ENCODE peak calls at places on chromosomes 1 and 21, in nine cellular contexts. U is activated CD4-positive, alpha-beta T cell treated with anti-CD3 and anti-CD28 coated beads, Interleukin-2, amount 50 U/mL, for 1 hour; Y is WERI-Rb-1; R is Right ventricle myocardium inferior; L is MM.1S; X is stimulated activated CD8-positive, alpha-beta memory T cell treated with anti-CD3 and anti-CD28 coated beads, Interleukin-4, amount 100 ng/mL, for 1 hour; I is RWPE1; P is NCI-H1694 treated with DMSO at 0.1 percent for 48 hours; N is AG08395. Z is an unnamed sample.

GRCh38 chr1:154856544-154856943 is 13.5 kb downstream of the KCNN3 start:
- DNase-seq in L (no peak), R (no peak), X (no peak), I (no peak), N (no peak), P (peak), U (no peak), Y (no peak), Z (no peak)

GRCh38 chr1:53545663-53546408 is 86.6 kb downstream of the DMRTB1 start:
- DNase-seq in X (no peak), Y (peak), P (peak), R (peak), I (no peak), N (no peak), U (no peak), L (no peak), Z (no peak)

GRCh38 chr1:184513966-184514365 is 127.1 kb downstream of the C1orf21 start:
- DNase-seq in P (no peak), X (no peak), I (no peak), L (no peak), U (no peak), Y (no peak), R (no peak), N (no peak), Z (no peak)

GRCh38 chr1:116879478-116880133 is 30.1 kb upstream of the PTGFRN start:
- DNase-seq in X (no peak), U (no peak), N (no peak), L (no peak), P (no peak), Y (peak), I (no peak), R (peak), Z (no peak)

GRCh38 chr1:94807742-94808491 is 12.2 kb upstream of the SLC44A3 start:
- DNase-seq in U (no peak), L (no peak), I (no peak), R (no peak), Y (no peak), P (no peak), N (no peak), X (no peak), Z (no peak)

GRCh38 chr1:40414331-40414730 is 35.9 kb upstream of the ZFP69B start:
- DNase-seq in U (no peak), Y (no peak), R (no peak), N (no peak), L (no peak), X (no peak), P (no peak), I (no peak), Z (no peak)

GRCh38 chr1:221832617-221833016 is 90.7 kb upstream of the DUSP10 start:
- DNase-seq in X (no peak), I (peak), R (no peak), L (no peak), Y (no peak), N (no peak), U (no peak), P (peak), Z (no peak)

GRCh38 chr1:176559474-176560390 is 96.8 kb downstream of the PAPPA2 start:
- DNase-seq in U (no peak), L (peak), R (no peak), I (peak), N (peak), X (no peak), P (peak), Y (peak), Z (peak)

GRCh38 chr1:42170779-42171621 is 6.5 kb upstream of the GUCA2A start:
- DNase-seq in N (no peak), X (no peak), L (no peak), U (no peak), I (no peak), P (peak), R (no peak), Y (peak), Z (no peak)

GRCh38 chr1:156499194-156499702 is 1.3 kb downstream of the MEF2D start:
- DNase-seq in N (no peak), R (no peak), L (no peak), Y (no peak), X (no peak), P (no peak), U (no peak), I (no peak), Z (no peak)

GRCh38 chr1:78871249-78871648 is 135.3 kb downstream of the ADGRL4 start:
- DNase-seq in I (no peak), R (no peak), U (no peak), P (no peak), N (no peak), Y (no peak), L (no peak), X (no peak), Z (no peak)

GRCh38 chr21:40841524-40842196 is 5.3 kb downstream of the DSCAM start:
- DNase-seq in X (no peak), N (peak), Y (peak), P (peak), I (no peak), R (no peak), L (peak), U (no peak), Z (no peak)

GRCh38 chr1:172670316-172670715 is 11.4 kb downstream of the FASLG start:
- DNase-seq in R (no peak), L (no peak), U (no peak), P (no peak), X (no peak), I (no peak), Y (no peak), N (no peak), Z (no peak)

GRCh38 chr21:14080040-14080763 is 130.6 kb downstream of the LIPI start:
- DNase-seq in N (no peak), X (no peak), R (no peak), I (no peak), L (no peak), U (no peak), Y (no peak), P (no peak), Z (no peak)

GRCh38 chr21:35057428-35057827 is 8.3 kb upstream of the RUNX1 start:
- DNase-seq in L (peak), N (no peak), P (no peak), R (no peak), I (no peak), U (no peak), X (no peak), Y (no peak), Z (no peak)

GRCh38 chr1:168480997-168481396 is 62.8 kb downstream of the XCL2 start:
- DNase-seq in X (no peak), Y (no peak), U (no peak), N (no peak), P (no peak), I (no peak), R (no peak), L (no peak), Z (no peak)

GRCh38 chr1:34013958-34014737 is 150.3 kb downstream of the HMGB4 start:
- DNase-seq in R (no peak), Y (peak), I (no peak), P (peak), N (peak), X (no peak), U (no peak), L (no peak), Z (peak)

GRCh38 chr1:56676571-56677035 is 31.5 kb downstream of the PRKAA2 start:
- DNase-seq in N (peak), I (peak), U (no peak), R (no peak), L (no peak), Y (no peak), P (no peak), X (no peak), Z (peak)

GRCh38 chr1:74145086-74145485 is 52.9 kb downstream of the LRRIQ3 start:
- DNase-seq in X (no peak), I (no peak), U (no peak), L (no peak), R (no peak), N (no peak), P (no peak), Y (no peak), Z (no peak)

GRCh38 chr1:212513586-212513985 is 80.9 kb downstream of the NENF start:
- DNase-seq in R (no peak), N (no peak), U (no peak), L (no peak), X (no peak), Y (no peak), I (no peak), P (no peak), Z (no peak)

GRCh38 chr1:27382950-27383627 is at the start of gene CD164L2:
- DNase-seq in Y (no peak), U (peak), X (no peak), N (no peak), L (no peak), R (no peak), P (no peak), I (peak), Z (peak)

Z was measured in COLO829.